ENCODE peak calls at places on chromosomes 3 and 15, in seven cellular contexts. R, P, K, N, W, G and T are unnamed samples.

GRCh38 chr3:159839561-159840379 is 148.9 kb upstream of the IL12A start:
- DNase-seq in R (no peak), P (peak), K (peak), N (no peak), W (peak), G (no peak), T (peak)

GRCh38 chr3:185210621-185211157 is 43.2 kb downstream of the EHHADH start:
- DNase-seq in R (no peak), P (no peak), K (no peak), N (no peak), W (no peak), G (no peak), T (no peak)

GRCh38 chr3:32818431-32819085 is 761 bp downstream of the TRIM71 start:
- DNase-seq in R (no peak), P (no peak), K (no peak), N (peak), W (no peak), G (no peak), T (no peak)

GRCh38 chr3:36663666-36664291 is 100.6 kb downstream of the DCLK3 start:
- DNase-seq in R (no peak), P (no peak), K (no peak), N (no peak), W (no peak), G (no peak), T (no peak)

GRCh38 chr3:57275393-57275792 is 17.1 kb downstream of the ASB14 start:
- DNase-seq in R (no peak), P (no peak), K (no peak), N (no peak), W (no peak), G (no peak), T (no peak)

GRCh38 chr3:18666655-18667054 is 241.5 kb upstream of the SATB1 start:
- DNase-seq in R (no peak), P (no peak), K (no peak), N (no peak), W (no peak), G (no peak), T (no peak)

GRCh38 chr15:73881539-73882320 is 8.4 kb downstream of the TBC1D21 start:
- DNase-seq in R (no peak), P (no peak), K (no peak), N (no peak), W (no peak), G (no peak), T (no peak)

GRCh38 chr3:158330820-158331219 is 220.9 kb downstream of the RSRC1 start:
- DNase-seq in R (no peak), P (no peak), K (no peak), N (no peak), W (no peak), G (no peak), T (no peak)

GRCh38 chr3:25424238-25425013 is 3.6 kb upstream of the RARB start:
- DNase-seq in R (no peak), P (no peak), K (no peak), N (no peak), W (no peak), G (no peak), T (no peak)

GRCh38 chr15:33326908-33327307 is 16.1 kb downstream of the RYR3 start:
- DNase-seq in R (no peak), P (no peak), K (no peak), N (no peak), W (no peak), G (no peak), T (no peak)

DNA sequence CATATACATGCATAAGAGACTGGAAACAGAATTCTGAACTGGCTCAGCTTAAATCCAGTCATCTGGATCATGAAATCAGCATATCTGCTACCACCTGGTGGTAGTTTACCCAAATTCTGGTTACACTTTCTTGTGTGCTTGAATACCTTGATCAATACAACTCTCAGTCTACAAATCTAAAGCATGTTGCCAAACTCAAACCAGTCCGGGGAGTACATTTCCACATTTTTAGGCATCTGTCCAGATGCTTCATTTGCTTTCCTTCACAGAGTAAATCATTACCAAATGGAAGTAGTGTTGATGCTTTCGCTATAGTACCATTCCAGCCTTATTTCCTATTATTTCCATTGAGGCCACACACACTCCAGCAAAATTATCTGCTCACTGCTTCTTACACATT is 126.4 kb downstream of the P2RY1 start:
- DNase-seq in R (no peak), P (no peak), K (peak), N (no peak), W (no peak), G (peak), T (peak)
- TF ChIP-seq CTCF in R (no peak), P (peak), K (peak), N (peak), W (peak), G (no peak), T (no peak)

GRCh38 chr3:76369170-76369569 is 583.8 kb upstream of the ZNF717 start:
- DNase-seq in R (no peak), P (no peak), K (peak), N (no peak), W (no peak), G (no peak), T (no peak)
- TF ChIP-seq CTCF in R (no peak), P (peak), K (peak), N (no peak), W (no peak), G (no peak), T (no peak)

GRCh38 chr3:189270248-189270832 is 98.6 kb downstream of the TPRG1 start:
- DNase-seq in R (no peak), P (peak), K (peak), N (no peak), W (peak), G (peak), T (no peak)
- TF ChIP-seq CTCF in R (peak), P (peak), K (peak), N (peak), W (peak), G (peak), T (peak)

DNA sequence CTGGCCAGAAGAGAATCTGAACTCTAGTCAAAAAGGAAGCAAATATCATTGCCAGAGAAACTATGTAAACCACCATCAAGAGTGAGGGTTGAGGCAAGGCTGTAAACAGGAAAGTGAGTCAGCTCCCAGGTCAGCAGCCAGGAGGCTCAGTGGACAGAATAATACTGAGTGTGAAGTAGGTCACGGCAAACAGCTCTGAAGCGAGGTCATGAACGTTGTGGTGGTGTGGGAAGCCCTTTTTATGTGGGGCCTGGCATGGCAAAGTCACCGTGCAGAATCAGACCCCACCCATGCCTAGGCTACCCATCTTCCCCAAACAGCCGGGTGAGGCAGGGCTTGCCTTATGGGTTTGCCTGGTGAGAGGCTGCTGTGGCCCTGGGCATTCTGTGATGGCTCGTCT is 43.9 kb downstream of the THBS1 start:
- DNase-seq in R (no peak), P (no peak), K (no peak), N (peak), W (no peak), G (peak), T (peak)
- TF ChIP-seq CTCF in R (no peak), P (no peak), K (no peak), N (no peak), W (no peak), G (no peak), T (no peak)

GRCh38 chr3:141729240-141729639 is 8.9 kb upstream of the RNF7 start:
- DNase-seq in R (no peak), P (no peak), K (peak), N (no peak), W (peak), G (peak), T (no peak)
- TF ChIP-seq CTCF in R (no peak), P (no peak), K (peak), N (peak), W (no peak), G (no peak), T (no peak)